ENCODE peak calls at places on chromosomes 13 and 19, in four cellular contexts. Q is CD8-positive, alpha-beta T cell; S is adrenal gland; J is stomach. I is an unnamed sample.

GRCh38 chr19:12792048-12792852 is 964 bp downstream of the JUNB start:
- DNase-seq in S (peak; percentile 83), J (peak; percentile 77), Q (peak; percentile 68), I (no peak)

GRCh38 chr13:40588101-40588500 is 78.3 kb downstream of the FOXO1 start:
- DNase-seq in S (no peak), J (no peak), Q (no peak), I (no peak)

GRCh38 chr13:100392709-100393630 is 195.6 kb downstream of the GGACT start:
- DNase-seq in Q (peak; percentile 19), S (peak; percentile 94), J (peak; percentile 69), I (peak; percentile 93)

GRCh38 chr19:1861599-1862031 is 1.8 kb downstream of the KLF16 start:
- DNase-seq in J (no peak), Q (no peak), S (no peak), I (no peak)

GRCh38 chr13:90448466-90449037 is 898.9 kb upstream of the MIR17HG start:
- DNase-seq in J (no peak), Q (no peak), S (no peak), I (no peak)

GRCh38 chr19:51311388-51312257 is at the start of gene IGLON5:
- DNase-seq in Q (no peak), J (no peak), S (no peak), I (no peak)

GRCh38 chr13:106432636-106433035 is 102.8 kb downstream of the EFNB2 start:
- DNase-seq in Q (no peak), S (no peak), J (no peak), I (no peak)

GRCh38 chr13:24184265-24184841 is 23.8 kb downstream of the SPATA13 start:
- DNase-seq in Q (no peak), S (no peak), J (no peak), I (no peak)

GRCh38 chr19:54332149-54332548 is 6.8 kb downstream of the LILRA4 start:
- DNase-seq in S (no peak), Q (no peak), J (no peak), I (no peak)

GRCh38 chr13:25406377-25406776 is 34.6 kb downstream of the ATP8A2 start:
- DNase-seq in Q (no peak), J (no peak), S (no peak), I (no peak)

GRCh38 chr13:66994097-66994496 is 236.0 kb downstream of the PCDH9 start:
- DNase-seq in S (peak; percentile 80), Q (no peak), J (peak; percentile 61), I (peak; percentile 80)

GRCh38 chr19:4066682-4067395 is at the start of gene ZBTB7A:
- DNase-seq in J (peak; percentile 91), Q (peak; percentile 77), S (peak; percentile 90), I (peak; percentile 94)

GRCh38 chr13:21583496-21583895 is 20.5 kb downstream of the MICU2 start:
- DNase-seq in J (no peak), Q (no peak), S (no peak), I (no peak)

GRCh38 chr13:32256243-32256642 is 58.9 kb downstream of the ZAR1L start:
- DNase-seq in Q (no peak), J (no peak), S (no peak), I (no peak)

GRCh38 chr13:32254416-32254815 is 60.7 kb downstream of the ZAR1L start:
- DNase-seq in S (no peak), Q (no peak), J (no peak), I (no peak)

GRCh38 chr13:32253911-32254399 is 61.2 kb downstream of the ZAR1L start:
- DNase-seq in J (peak; percentile 52), S (no peak), Q (no peak), I (no peak)

GRCh38 chr13:32254916-32255743 is 60.0 kb downstream of the ZAR1L start:
- DNase-seq in J (no peak), S (no peak), Q (no peak), I (no peak)

DNA sequence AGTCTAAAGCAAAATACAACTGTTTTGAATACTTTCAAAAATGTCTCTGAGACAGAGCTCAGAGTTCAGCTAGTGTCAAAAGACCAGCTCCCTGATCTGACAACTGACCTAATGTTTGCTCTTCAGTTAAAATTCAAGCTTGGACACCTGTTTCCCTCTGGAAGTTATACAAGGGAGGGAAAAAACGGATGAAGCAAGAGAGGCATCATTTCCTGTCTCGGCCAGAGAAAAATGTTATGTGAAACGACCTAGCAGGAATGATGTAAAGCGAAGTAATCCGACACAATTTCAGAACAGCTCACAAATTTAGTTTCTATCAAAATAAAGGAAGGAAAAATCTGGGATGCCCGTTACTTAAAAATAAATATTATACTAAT is 59.4 kb downstream of the ZAR1L start:
- DNase-seq in J (no peak), Q (no peak), S (no peak), I (no peak)
- H3K4me3 ChIP-seq in J (peak overlapping the region; percentile 25), Q (no peak overlapping the region), S (no peak overlapping the region), I (peak overlapping the region; percentile 68)

DNA sequence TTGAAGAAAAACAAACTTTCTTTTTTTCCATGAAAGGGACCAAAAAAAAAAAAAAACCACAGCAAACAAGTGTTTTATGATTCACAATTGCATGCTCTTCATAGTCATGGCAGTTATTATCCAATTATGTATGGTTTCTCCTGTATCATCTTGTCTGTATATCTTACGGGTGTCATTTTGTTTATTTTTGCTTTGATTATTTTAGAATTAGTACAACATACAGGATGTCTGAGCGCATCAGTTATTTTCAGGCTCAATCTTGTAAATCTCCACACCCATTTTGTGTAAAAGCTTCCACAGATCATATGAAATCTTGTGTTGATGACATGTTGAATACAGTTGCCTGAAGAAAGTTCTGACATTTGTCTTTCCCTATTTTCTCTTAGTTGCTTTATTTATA is 280.3 kb downstream of the KLF5 start:
- DNase-seq in Q (no peak), J (no peak), S (no peak), I (no peak)
- H3K4me1 ChIP-seq in Q (no peaks in the 10 kb centered on the region), J (no peaks in the 10 kb centered on the region), S (no peaks in the 10 kb centered on the region), I (no peaks in the 10 kb centered on the region)

DNA sequence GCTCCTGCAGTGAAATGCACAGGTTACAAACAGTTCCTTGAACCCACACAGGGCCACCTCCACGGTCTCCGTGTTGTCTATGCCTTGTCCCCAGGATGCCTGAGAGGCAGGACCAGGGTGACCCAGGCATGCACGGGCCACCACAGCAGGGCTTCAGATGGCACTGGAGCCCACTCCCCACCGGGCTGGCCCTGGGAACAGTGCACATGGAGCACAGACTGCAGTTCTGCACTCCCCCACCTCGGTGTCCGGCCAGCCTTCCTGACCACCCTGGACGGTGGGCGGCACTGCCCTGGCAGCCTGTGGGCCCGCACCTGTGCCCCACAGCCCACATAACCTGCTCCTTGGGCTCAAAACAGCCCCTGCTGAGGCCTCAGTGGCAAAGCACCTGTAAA is 14.3 kb upstream of the SLC35E1 start:
- DNase-seq in Q (no peak), J (no peak), S (no peak), I (no peak)
- H3K27ac ChIP-seq in Q (no peak overlapping the region), J (no peak overlapping the region), S (no peak overlapping the region), I (no peak overlapping the region)

DNA sequence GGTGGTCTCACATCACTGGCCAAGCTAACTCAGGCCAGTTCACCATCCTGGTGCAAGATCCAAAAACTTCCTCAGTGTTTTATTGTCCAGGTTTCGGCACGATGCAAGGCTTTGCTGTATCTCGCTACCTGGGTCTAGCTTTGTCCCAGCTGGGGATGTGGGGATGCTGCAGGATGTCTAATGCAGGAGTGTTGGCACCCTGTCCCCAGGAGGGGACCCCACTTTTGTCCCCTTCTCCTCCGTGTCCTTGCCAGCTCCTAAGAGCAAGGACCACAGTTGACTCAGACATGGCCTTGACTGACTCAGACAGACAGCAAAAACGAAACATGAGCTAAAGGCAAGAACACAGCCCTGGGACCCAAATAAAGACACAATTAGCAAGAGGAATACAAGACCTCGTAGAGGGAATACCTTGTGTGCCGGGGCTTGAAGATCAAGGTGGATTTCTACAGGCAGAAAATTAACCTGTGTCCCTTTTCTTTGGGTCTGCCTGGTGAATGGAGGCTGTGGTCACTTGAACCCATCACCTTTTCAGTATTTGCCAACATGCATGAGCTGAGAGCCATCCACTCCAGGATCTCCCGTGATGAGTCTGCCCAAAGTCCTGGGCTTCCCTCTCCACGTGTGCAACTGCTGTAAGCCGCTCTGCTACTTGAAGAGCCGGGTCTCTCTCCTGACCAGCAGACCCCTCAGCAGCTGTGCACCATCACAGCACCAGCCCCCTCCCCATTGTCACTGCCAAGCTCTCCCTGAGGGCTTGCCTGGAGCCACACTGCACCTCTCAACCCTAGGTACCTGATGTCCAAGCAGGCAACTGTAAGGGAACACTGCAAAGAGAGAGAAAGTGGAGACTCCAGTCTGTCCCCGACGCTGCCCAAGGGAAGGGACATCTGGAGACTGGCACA is 149.5 kb upstream of the ZNF507 start:
- DNase-seq in J (no peak), S (no peak), Q (no peak), I (no peak)
- H3K4me3 ChIP-seq in J (no peak overlapping the region), S (no peak overlapping the region), Q (no peak overlapping the region), I (no peak overlapping the region)

I was measured in ascending aorta.